ENCODE peak calls at places on chromosomes 3 and 15, in seven cellular contexts. One of them, this sample, is unnamed.

GRCh38 chr3:196981657-196982056 is 13.0 kb upstream of the PIGZ start:
- DNase-seq in stimulated activated CD8-positive, alpha-beta memory T cell treated with anti-CD3 and anti-CD28 coated beads, Interleukin-4, amount 100 ng/mL, for 4 hours: no peak
- DNase-seq in iPS DF 19.7: no peak
- DNase-seq in psoas muscle: no peak
- DNase-seq in GM12878: no peak
- DNase-seq in activated gamma-delta T cell treated with Interleukin-2 at 50 U/mL for 16 hours: no peak
- DNase-seq in DMS79 treated with DMSO at 0.1 percent for 48 hours: no peak
- DNase-seq in this sample: no peak

GRCh38 chr3:126607214-126607908 is 47.6 kb downstream of the TXNRD3 start:
- DNase-seq in stimulated activated CD8-positive, alpha-beta memory T cell treated with anti-CD3 and anti-CD28 coated beads, Interleukin-4, amount 100 ng/mL, for 4 hours: no peak
- DNase-seq in iPS DF 19.7: no peak
- DNase-seq in psoas muscle: no peak
- DNase-seq in GM12878: no peak
- DNase-seq in activated gamma-delta T cell treated with Interleukin-2 at 50 U/mL for 16 hours: peak
- DNase-seq in DMS79 treated with DMSO at 0.1 percent for 48 hours: no peak
- DNase-seq in this sample: peak

GRCh38 chr3:23594897-23595670 is 210.7 kb upstream of the UBE2E1 start:
- DNase-seq in stimulated activated CD8-positive, alpha-beta memory T cell treated with anti-CD3 and anti-CD28 coated beads, Interleukin-4, amount 100 ng/mL, for 4 hours: no peak
- DNase-seq in iPS DF 19.7: no peak
- DNase-seq in psoas muscle: no peak
- DNase-seq in GM12878: no peak
- DNase-seq in activated gamma-delta T cell treated with Interleukin-2 at 50 U/mL for 16 hours: no peak
- DNase-seq in DMS79 treated with DMSO at 0.1 percent for 48 hours: no peak
- DNase-seq in this sample: no peak

GRCh38 chr15:99958426-99959097 is 225.3 kb upstream of the LYSMD4 start:
- DNase-seq in stimulated activated CD8-positive, alpha-beta memory T cell treated with anti-CD3 and anti-CD28 coated beads, Interleukin-4, amount 100 ng/mL, for 4 hours: no peak
- DNase-seq in iPS DF 19.7: no peak
- DNase-seq in psoas muscle: no peak
- DNase-seq in GM12878: no peak
- DNase-seq in activated gamma-delta T cell treated with Interleukin-2 at 50 U/mL for 16 hours: no peak
- DNase-seq in DMS79 treated with DMSO at 0.1 percent for 48 hours: no peak
- DNase-seq in this sample: peak

GRCh38 chr3:88188436-88188835 is 38.7 kb downstream of the C3orf38 start:
- DNase-seq in stimulated activated CD8-positive, alpha-beta memory T cell treated with anti-CD3 and anti-CD28 coated beads, Interleukin-4, amount 100 ng/mL, for 4 hours: no peak
- DNase-seq in iPS DF 19.7: no peak
- DNase-seq in psoas muscle: peak
- DNase-seq in GM12878: no peak
- DNase-seq in activated gamma-delta T cell treated with Interleukin-2 at 50 U/mL for 16 hours: no peak
- DNase-seq in DMS79 treated with DMSO at 0.1 percent for 48 hours: no peak
- DNase-seq in this sample: peak

GRCh38 chr3:39107874-39108308 is 411 bp downstream of the TTC21A start:
- DNase-seq in stimulated activated CD8-positive, alpha-beta memory T cell treated with anti-CD3 and anti-CD28 coated beads, Interleukin-4, amount 100 ng/mL, for 4 hours: no peak
- DNase-seq in iPS DF 19.7: no peak
- DNase-seq in psoas muscle: no peak
- DNase-seq in GM12878: no peak
- DNase-seq in activated gamma-delta T cell treated with Interleukin-2 at 50 U/mL for 16 hours: no peak
- DNase-seq in DMS79 treated with DMSO at 0.1 percent for 48 hours: no peak
- DNase-seq in this sample: no peak

GRCh38 chr15:68612979-68613740 is 34.4 kb downstream of the CORO2B start:
- DNase-seq in stimulated activated CD8-positive, alpha-beta memory T cell treated with anti-CD3 and anti-CD28 coated beads, Interleukin-4, amount 100 ng/mL, for 4 hours: no peak
- DNase-seq in iPS DF 19.7: no peak
- DNase-seq in psoas muscle: no peak
- DNase-seq in GM12878: no peak
- DNase-seq in activated gamma-delta T cell treated with Interleukin-2 at 50 U/mL for 16 hours: no peak
- DNase-seq in DMS79 treated with DMSO at 0.1 percent for 48 hours: no peak
- DNase-seq in this sample: no peak

GRCh38 chr3:33652736-33653135 is 65.3 kb downstream of the CLASP2 start:
- DNase-seq in stimulated activated CD8-positive, alpha-beta memory T cell treated with anti-CD3 and anti-CD28 coated beads, Interleukin-4, amount 100 ng/mL, for 4 hours: no peak
- DNase-seq in iPS DF 19.7: no peak
- DNase-seq in psoas muscle: no peak
- DNase-seq in GM12878: no peak
- DNase-seq in activated gamma-delta T cell treated with Interleukin-2 at 50 U/mL for 16 hours: no peak
- DNase-seq in DMS79 treated with DMSO at 0.1 percent for 48 hours: peak
- DNase-seq in this sample: no peak

GRCh38 chr3:31777092-31777491 is 204.0 kb downstream of the OSBPL10 start:
- DNase-seq in stimulated activated CD8-positive, alpha-beta memory T cell treated with anti-CD3 and anti-CD28 coated beads, Interleukin-4, amount 100 ng/mL, for 4 hours: no peak
- DNase-seq in iPS DF 19.7: no peak
- DNase-seq in psoas muscle: no peak
- DNase-seq in GM12878: no peak
- DNase-seq in activated gamma-delta T cell treated with Interleukin-2 at 50 U/mL for 16 hours: no peak
- DNase-seq in DMS79 treated with DMSO at 0.1 percent for 48 hours: no peak
- DNase-seq in this sample: peak

GRCh38 chr3:177483182-177483967 is 286.1 kb upstream of the TBL1XR1 start:
- DNase-seq in stimulated activated CD8-positive, alpha-beta memory T cell treated with anti-CD3 and anti-CD28 coated beads, Interleukin-4, amount 100 ng/mL, for 4 hours: no peak
- DNase-seq in iPS DF 19.7: no peak
- DNase-seq in psoas muscle: no peak
- DNase-seq in GM12878: no peak
- DNase-seq in activated gamma-delta T cell treated with Interleukin-2 at 50 U/mL for 16 hours: no peak
- DNase-seq in DMS79 treated with DMSO at 0.1 percent for 48 hours: no peak
- DNase-seq in this sample: peak

GRCh38 chr3:41749988-41750387 is 211.9 kb downstream of the ULK4 start:
- DNase-seq in stimulated activated CD8-positive, alpha-beta memory T cell treated with anti-CD3 and anti-CD28 coated beads, Interleukin-4, amount 100 ng/mL, for 4 hours: no peak
- DNase-seq in iPS DF 19.7: no peak
- DNase-seq in psoas muscle: no peak
- DNase-seq in GM12878: no peak
- DNase-seq in activated gamma-delta T cell treated with Interleukin-2 at 50 U/mL for 16 hours: no peak
- DNase-seq in DMS79 treated with DMSO at 0.1 percent for 48 hours: no peak
- DNase-seq in this sample: no peak

GRCh38 chr3:58633157-58633865 is 33.3 kb downstream of the FAM3D start:
- DNase-seq in stimulated activated CD8-positive, alpha-beta memory T cell treated with anti-CD3 and anti-CD28 coated beads, Interleukin-4, amount 100 ng/mL, for 4 hours: no peak
- DNase-seq in iPS DF 19.7: no peak
- DNase-seq in psoas muscle: no peak
- DNase-seq in GM12878: no peak
- DNase-seq in activated gamma-delta T cell treated with Interleukin-2 at 50 U/mL for 16 hours: no peak
- DNase-seq in DMS79 treated with DMSO at 0.1 percent for 48 hours: no peak
- DNase-seq in this sample: no peak

GRCh38 chr3:46124216-46125143 is 83.6 kb downstream of the CCR1 start:
- DNase-seq in stimulated activated CD8-positive, alpha-beta memory T cell treated with anti-CD3 and anti-CD28 coated beads, Interleukin-4, amount 100 ng/mL, for 4 hours: no peak
- DNase-seq in iPS DF 19.7: no peak
- DNase-seq in psoas muscle: no peak
- DNase-seq in GM12878: no peak
- DNase-seq in activated gamma-delta T cell treated with Interleukin-2 at 50 U/mL for 16 hours: no peak
- DNase-seq in DMS79 treated with DMSO at 0.1 percent for 48 hours: no peak
- DNase-seq in this sample: no peak

GRCh38 chr15:61715082-61715481 is 345.2 kb downstream of the VPS13C start:
- DNase-seq in stimulated activated CD8-positive, alpha-beta memory T cell treated with anti-CD3 and anti-CD28 coated beads, Interleukin-4, amount 100 ng/mL, for 4 hours: no peak
- DNase-seq in iPS DF 19.7: no peak
- DNase-seq in psoas muscle: no peak
- DNase-seq in GM12878: no peak
- DNase-seq in activated gamma-delta T cell treated with Interleukin-2 at 50 U/mL for 16 hours: no peak
- DNase-seq in DMS79 treated with DMSO at 0.1 percent for 48 hours: no peak
- DNase-seq in this sample: peak

GRCh38 chr15:98923579-98923978 is 84.0 kb downstream of the PGPEP1L start:
- DNase-seq in stimulated activated CD8-positive, alpha-beta memory T cell treated with anti-CD3 and anti-CD28 coated beads, Interleukin-4, amount 100 ng/mL, for 4 hours: no peak
- DNase-seq in iPS DF 19.7: no peak
- DNase-seq in psoas muscle: no peak
- DNase-seq in GM12878: no peak
- DNase-seq in activated gamma-delta T cell treated with Interleukin-2 at 50 U/mL for 16 hours: no peak
- DNase-seq in DMS79 treated with DMSO at 0.1 percent for 48 hours: no peak
- DNase-seq in this sample: no peak

GRCh38 chr3:134052370-134052769 is 22.6 kb upstream of the SLCO2A1 start:
- DNase-seq in stimulated activated CD8-positive, alpha-beta memory T cell treated with anti-CD3 and anti-CD28 coated beads, Interleukin-4, amount 100 ng/mL, for 4 hours: no peak
- DNase-seq in iPS DF 19.7: no peak
- DNase-seq in psoas muscle: no peak
- DNase-seq in GM12878: no peak
- DNase-seq in activated gamma-delta T cell treated with Interleukin-2 at 50 U/mL for 16 hours: no peak
- DNase-seq in DMS79 treated with DMSO at 0.1 percent for 48 hours: no peak
- DNase-seq in this sample: no peak

GRCh38 chr3:66439666-66440344 is 61.0 kb downstream of the LRIG1 start:
- DNase-seq in stimulated activated CD8-positive, alpha-beta memory T cell treated with anti-CD3 and anti-CD28 coated beads, Interleukin-4, amount 100 ng/mL, for 4 hours: no peak
- DNase-seq in iPS DF 19.7: no peak
- DNase-seq in psoas muscle: no peak
- DNase-seq in GM12878: no peak
- DNase-seq in activated gamma-delta T cell treated with Interleukin-2 at 50 U/mL for 16 hours: no peak
- DNase-seq in DMS79 treated with DMSO at 0.1 percent for 48 hours: peak
- DNase-seq in this sample: no peak

GRCh38 chr3:29525254-29525881 is 244.5 kb downstream of the RBMS3 start:
- DNase-seq in stimulated activated CD8-positive, alpha-beta memory T cell treated with anti-CD3 and anti-CD28 coated beads, Interleukin-4, amount 100 ng/mL, for 4 hours: no peak
- DNase-seq in iPS DF 19.7: no peak
- DNase-seq in psoas muscle: peak
- DNase-seq in GM12878: no peak
- DNase-seq in activated gamma-delta T cell treated with Interleukin-2 at 50 U/mL for 16 hours: no peak
- DNase-seq in DMS79 treated with DMSO at 0.1 percent for 48 hours: no peak
- DNase-seq in this sample: peak

GRCh38 chr15:90513448-90513847 is 16.3 kb upstream of the CRTC3 start:
- DNase-seq in stimulated activated CD8-positive, alpha-beta memory T cell treated with anti-CD3 and anti-CD28 coated beads, Interleukin-4, amount 100 ng/mL, for 4 hours: no peak
- DNase-seq in iPS DF 19.7: no peak
- DNase-seq in psoas muscle: no peak
- DNase-seq in GM12878: no peak
- DNase-seq in activated gamma-delta T cell treated with Interleukin-2 at 50 U/mL for 16 hours: no peak
- DNase-seq in DMS79 treated with DMSO at 0.1 percent for 48 hours: no peak
- DNase-seq in this sample: no peak

GRCh38 chr3:42601898-42602581 is 1.6 kb downstream of the NKTR start:
- DNase-seq in stimulated activated CD8-positive, alpha-beta memory T cell treated with anti-CD3 and anti-CD28 coated beads, Interleukin-4, amount 100 ng/mL, for 4 hours: no peak
- DNase-seq in iPS DF 19.7: no peak
- DNase-seq in psoas muscle: no peak
- DNase-seq in GM12878: no peak
- DNase-seq in activated gamma-delta T cell treated with Interleukin-2 at 50 U/mL for 16 hours: no peak
- DNase-seq in DMS79 treated with DMSO at 0.1 percent for 48 hours: peak
- DNase-seq in this sample: peak

GRCh38 chr3:94336076-94336741 is 273.3 kb downstream of the NSUN3 start:
- DNase-seq in stimulated activated CD8-positive, alpha-beta memory T cell treated with anti-CD3 and anti-CD28 coated beads, Interleukin-4, amount 100 ng/mL, for 4 hours: no peak
- DNase-seq in iPS DF 19.7: peak
- DNase-seq in psoas muscle: no peak
- DNase-seq in GM12878: no peak
- DNase-seq in activated gamma-delta T cell treated with Interleukin-2 at 50 U/mL for 16 hours: no peak
- DNase-seq in DMS79 treated with DMSO at 0.1 percent for 48 hours: no peak
- DNase-seq in this sample: peak

GRCh38 chr3:15171096-15171495 is 35.0 kb upstream of the CAPN7 start:
- DNase-seq in stimulated activated CD8-positive, alpha-beta memory T cell treated with anti-CD3 and anti-CD28 coated beads, Interleukin-4, amount 100 ng/mL, for 4 hours: no peak
- DNase-seq in iPS DF 19.7: no peak
- DNase-seq in psoas muscle: no peak
- DNase-seq in GM12878: peak
- DNase-seq in activated gamma-delta T cell treated with Interleukin-2 at 50 U/mL for 16 hours: no peak
- DNase-seq in DMS79 treated with DMSO at 0.1 percent for 48 hours: no peak
- DNase-seq in this sample: no peak

GRCh38 chr3:156416846-156417581 is 137.9 kb downstream of the SSR3 start:
- DNase-seq in stimulated activated CD8-positive, alpha-beta memory T cell treated with anti-CD3 and anti-CD28 coated beads, Interleukin-4, amount 100 ng/mL, for 4 hours: no peak
- DNase-seq in iPS DF 19.7: no peak
- DNase-seq in psoas muscle: no peak
- DNase-seq in GM12878: no peak
- DNase-seq in activated gamma-delta T cell treated with Interleukin-2 at 50 U/mL for 16 hours: no peak
- DNase-seq in DMS79 treated with DMSO at 0.1 percent for 48 hours: no peak
- DNase-seq in this sample: peak

GRCh38 chr3:150253622-150254021 is 154.5 kb upstream of the TSC22D2 start:
- DNase-seq in stimulated activated CD8-positive, alpha-beta memory T cell treated with anti-CD3 and anti-CD28 coated beads, Interleukin-4, amount 100 ng/mL, for 4 hours: no peak
- DNase-seq in iPS DF 19.7: no peak
- DNase-seq in psoas muscle: no peak
- DNase-seq in GM12878: no peak
- DNase-seq in activated gamma-delta T cell treated with Interleukin-2 at 50 U/mL for 16 hours: no peak
- DNase-seq in DMS79 treated with DMSO at 0.1 percent for 48 hours: peak
- DNase-seq in this sample: peak

GRCh38 chr15:39227001-39227400 is 353.9 kb upstream of the THBS1 start:
- DNase-seq in stimulated activated CD8-positive, alpha-beta memory T cell treated with anti-CD3 and anti-CD28 coated beads, Interleukin-4, amount 100 ng/mL, for 4 hours: no peak
- DNase-seq in iPS DF 19.7: no peak
- DNase-seq in psoas muscle: no peak
- DNase-seq in GM12878: no peak
- DNase-seq in activated gamma-delta T cell treated with Interleukin-2 at 50 U/mL for 16 hours: no peak
- DNase-seq in DMS79 treated with DMSO at 0.1 percent for 48 hours: no peak
- DNase-seq in this sample: no peak

GRCh38 chr3:25468866-25469319 is 40.8 kb downstream of the RARB start:
- DNase-seq in stimulated activated CD8-positive, alpha-beta memory T cell treated with anti-CD3 and anti-CD28 coated beads, Interleukin-4, amount 100 ng/mL, for 4 hours: no peak
- DNase-seq in iPS DF 19.7: no peak
- DNase-seq in psoas muscle: peak
- DNase-seq in GM12878: no peak
- DNase-seq in activated gamma-delta T cell treated with Interleukin-2 at 50 U/mL for 16 hours: no peak
- DNase-seq in DMS79 treated with DMSO at 0.1 percent for 48 hours: no peak
- DNase-seq in this sample: no peak

GRCh38 chr3:123499316-123499715 is 50.4 kb upstream of the ADCY5 start:
- DNase-seq in stimulated activated CD8-positive, alpha-beta memory T cell treated with anti-CD3 and anti-CD28 coated beads, Interleukin-4, amount 100 ng/mL, for 4 hours: no peak
- DNase-seq in iPS DF 19.7: no peak
- DNase-seq in psoas muscle: no peak
- DNase-seq in GM12878: no peak
- DNase-seq in activated gamma-delta T cell treated with Interleukin-2 at 50 U/mL for 16 hours: no peak
- DNase-seq in DMS79 treated with DMSO at 0.1 percent for 48 hours: no peak
- DNase-seq in this sample: no peak

GRCh38 chr15:82943176-82943575 is 9.3 kb downstream of the HOMER2 start:
- DNase-seq in stimulated activated CD8-positive, alpha-beta memory T cell treated with anti-CD3 and anti-CD28 coated beads, Interleukin-4, amount 100 ng/mL, for 4 hours: no peak
- DNase-seq in iPS DF 19.7: no peak
- DNase-seq in psoas muscle: no peak
- DNase-seq in GM12878: no peak
- DNase-seq in activated gamma-delta T cell treated with Interleukin-2 at 50 U/mL for 16 hours: no peak
- DNase-seq in DMS79 treated with DMSO at 0.1 percent for 48 hours: no peak
- DNase-seq in this sample: peak

GRCh38 chr15:63473999-63474809 is 30.2 kb upstream of the USP3 start:
- DNase-seq in stimulated activated CD8-positive, alpha-beta memory T cell treated with anti-CD3 and anti-CD28 coated beads, Interleukin-4, amount 100 ng/mL, for 4 hours: no peak
- DNase-seq in iPS DF 19.7: no peak
- DNase-seq in psoas muscle: no peak
- DNase-seq in GM12878: peak
- DNase-seq in activated gamma-delta T cell treated with Interleukin-2 at 50 U/mL for 16 hours: peak
- DNase-seq in DMS79 treated with DMSO at 0.1 percent for 48 hours: peak
- DNase-seq in this sample: peak

GRCh38 chr3:51434746-51435323 is 43.8 kb downstream of the RBM15B start:
- DNase-seq in stimulated activated CD8-positive, alpha-beta memory T cell treated with anti-CD3 and anti-CD28 coated beads, Interleukin-4, amount 100 ng/mL, for 4 hours: peak
- DNase-seq in iPS DF 19.7: peak
- DNase-seq in psoas muscle: no peak
- DNase-seq in GM12878: peak
- DNase-seq in activated gamma-delta T cell treated with Interleukin-2 at 50 U/mL for 16 hours: peak
- DNase-seq in DMS79 treated with DMSO at 0.1 percent for 48 hours: peak
- DNase-seq in this sample: peak

GRCh38 chr3:171407746-171408145 is 52.5 kb downstream of the TNIK start:
- DNase-seq in stimulated activated CD8-positive, alpha-beta memory T cell treated with anti-CD3 and anti-CD28 coated beads, Interleukin-4, amount 100 ng/mL, for 4 hours: no peak
- DNase-seq in iPS DF 19.7: no peak
- DNase-seq in psoas muscle: no peak
- DNase-seq in GM12878: no peak
- DNase-seq in activated gamma-delta T cell treated with Interleukin-2 at 50 U/mL for 16 hours: no peak
- DNase-seq in DMS79 treated with DMSO at 0.1 percent for 48 hours: no peak
- DNase-seq in this sample: peak

GRCh38 chr3:14216257-14217048 is 37.8 kb downstream of the LSM3 start:
- DNase-seq in stimulated activated CD8-positive, alpha-beta memory T cell treated with anti-CD3 and anti-CD28 coated beads, Interleukin-4, amount 100 ng/mL, for 4 hours: no peak
- DNase-seq in iPS DF 19.7: peak
- DNase-seq in psoas muscle: peak
- DNase-seq in GM12878: no peak
- DNase-seq in activated gamma-delta T cell treated with Interleukin-2 at 50 U/mL for 16 hours: peak
- DNase-seq in DMS79 treated with DMSO at 0.1 percent for 48 hours: no peak
- DNase-seq in this sample: no peak

This sample was measured in PC-3.